ENCODE peak calls at places on chromosomes 6 and 20, in nine cellular contexts. F, N, A, C, D, J, B, X and Y are unnamed samples. For H3K27me3, the result is how much of the 10 kb centered on the place peaks cover.

GRCh38 chr20:52552181-52552872 is 360.7 kb upstream of the ZFP64 start:
- DNase-seq in F (no peak), N (no peak), A (no peak), C (no peak), D (no peak), J (no peak), B (no peak), X (no peak), Y (no peak)

GRCh38 chr6:40779399-40779798 is 192.2 kb upstream of the LRFN2 start:
- DNase-seq in F (no peak), N (no peak), A (no peak), C (no peak), D (no peak), J (no peak), B (no peak), X (peak), Y (no peak)

GRCh38 chr20:8524716-8525343 is 392.8 kb downstream of the PLCB1 start:
- DNase-seq in F (no peak), N (no peak), A (no peak), C (no peak), D (no peak), J (no peak), B (no peak), X (no peak), Y (no peak)

GRCh38 chr6:37659561-37659960 is 38.1 kb downstream of the MDGA1 start:
- DNase-seq in F (no peak), N (no peak), A (no peak), C (no peak), D (no peak), J (no peak), B (peak), X (no peak), Y (no peak)

GRCh38 chr6:34115396-34116314 is 30.2 kb downstream of the GRM4 start:
- DNase-seq in F (no peak), N (peak), A (no peak), C (peak), D (no peak), J (no peak), B (no peak), X (no peak), Y (peak)

GRCh38 chr20:52812231-52812847 is 159.8 kb upstream of the TSHZ2 start:
- DNase-seq in F (no peak), N (peak), A (no peak), C (no peak), D (no peak), J (no peak), B (no peak), X (peak), Y (no peak)

GRCh38 chr6:139940741-139941712 is 566.6 kb upstream of the CITED2 start:
- DNase-seq in F (no peak), N (no peak), A (no peak), C (no peak), D (no peak), J (no peak), B (no peak), X (no peak), Y (no peak)

GRCh38 chr6:82494367-82494766 is 130.8 kb downstream of the TPBG start:
- DNase-seq in F (no peak), N (no peak), A (no peak), C (no peak), D (no peak), J (no peak), B (no peak), X (peak), Y (no peak)

GRCh38 chr20:54368578-54368977 is 106.8 kb upstream of the DOK5 start:
- DNase-seq in F (no peak), N (no peak), A (no peak), C (no peak), D (no peak), J (no peak), B (no peak), X (no peak), Y (no peak)

GRCh38 chr6:152267967-152268845 is 369.0 kb downstream of the SYNE1 start:
- DNase-seq in F (no peak), N (no peak), A (no peak), C (no peak), D (no peak), J (peak), B (peak), X (peak), Y (no peak)

GRCh38 chr20:57274299-57274698 is 7.9 kb upstream of the BMP7 start:
- DNase-seq in F (no peak), N (no peak), A (no peak), C (no peak), D (no peak), J (no peak), B (no peak), X (peak), Y (no peak)

GRCh38 chr6:125549202-125549884 is 200.1 kb upstream of the HEY2 start:
- DNase-seq in F (no peak), N (no peak), A (no peak), C (no peak), D (no peak), J (no peak), B (no peak), X (no peak), Y (no peak)

GRCh38 chr20:62812907-62813200 is 4.0 kb upstream of the COL9A3 start:
- DNase-seq in F (no peak), N (no peak), A (no peak), C (no peak), D (no peak), J (no peak), B (no peak), X (no peak), Y (no peak)

GRCh38 chr6:44107017-44107416 is 20.2 kb downstream of the MRPL14 start:
- DNase-seq in F (no peak), N (no peak), A (no peak), C (no peak), D (no peak), J (no peak), B (no peak), X (no peak), Y (no peak)

GRCh38 chr6:160992323-160993314 is 1.1 kb downstream of the MAP3K4 start:
- DNase-seq in F (no peak), N (peak), A (peak), C (no peak), D (no peak), J (peak), B (peak), X (peak), Y (peak)

GRCh38 chr20:40251284-40251932 is 437.6 kb downstream of the MAFB start:
- DNase-seq in F (no peak), N (peak), A (peak), C (no peak), D (no peak), J (no peak), B (peak), X (peak), Y (no peak)

GRCh38 chr20:52019313-52019712 is 172.3 kb downstream of the ZFP64 start:
- DNase-seq in F (no peak), N (no peak), A (no peak), C (no peak), D (no peak), J (no peak), B (no peak), X (no peak), Y (no peak)

GRCh38 chr6:118680452-118681095 is 29.2 kb upstream of the CEP85L start:
- DNase-seq in F (no peak), N (peak), A (no peak), C (no peak), D (no peak), J (no peak), B (no peak), X (no peak), Y (no peak)

GRCh38 chr20:51641866-51642265 is 99.3 kb upstream of the NFATC2 start:
- DNase-seq in F (no peak), N (no peak), A (no peak), C (no peak), D (no peak), J (no peak), B (no peak), X (no peak), Y (no peak)

GRCh38 chr20:53238121-53238660 is 266.0 kb downstream of the TSHZ2 start:
- DNase-seq in F (no peak), N (no peak), A (no peak), C (no peak), D (no peak), J (no peak), B (no peak), X (no peak), Y (no peak)

GRCh38 chr6:20367716-20368485 is 33.8 kb upstream of the E2F3 start:
- DNase-seq in F (no peak), N (no peak), A (no peak), C (no peak), D (no peak), J (no peak), B (no peak), X (no peak), Y (no peak)

GRCh38 chr6:159654483-159655098 is 38.5 kb downstream of the SOD2 start:
- DNase-seq in F (no peak), N (no peak), A (no peak), C (no peak), D (no peak), J (no peak), B (peak), X (peak), Y (no peak)

GRCh38 chr6:29887819-29888581 is 54.3 kb upstream of the HLA-A start:
- DNase-seq in F (peak), N (peak), A (peak), C (peak), D (peak), J (peak), B (no peak), X (peak), Y (peak)

GRCh38 chr6:162618463-162619002 is 109.0 kb downstream of the PRKN start:
- DNase-seq in F (no peak), N (no peak), A (no peak), C (no peak), D (no peak), J (no peak), B (no peak), X (no peak), Y (no peak)

GRCh38 chr6:26033132-26033941 is 53.9 kb upstream of the HFE start:
- DNase-seq in F (peak), N (peak), A (peak), C (peak), D (peak), J (peak), B (peak), X (peak), Y (peak)

GRCh38 chr6:26020983-26021349 is 58.4 kb downstream of the TRIM38 start:
- DNase-seq in F (peak), N (no peak), A (peak), C (peak), D (peak), J (peak), B (no peak), X (no peak), Y (peak)

GRCh38 chr6:158603261-158604047 is 41.1 kb downstream of the DYNLT1 start:
- DNase-seq in F (no peak), N (no peak), A (no peak), C (no peak), D (no peak), J (no peak), B (no peak), X (no peak), Y (no peak)

GRCh38 chr6:161644521-161644920 is 370.7 kb upstream of the AGPAT4 start:
- DNase-seq in F (no peak), N (peak), A (no peak), C (no peak), D (no peak), J (no peak), B (no peak), X (no peak), Y (no peak)

GRCh38 chr6:56475736-56476457 is 166.8 kb downstream of the DST start:
- DNase-seq in F (peak), N (peak), A (peak), C (no peak), D (no peak), J (peak), B (peak), X (no peak), Y (peak)

GRCh38 chr20:37543828-37544227 is 16.2 kb upstream of the BLCAP start:
- DNase-seq in F (no peak), N (no peak), A (no peak), C (no peak), D (no peak), J (no peak), B (peak), X (no peak), Y (no peak)

GRCh38 chr6:34865107-34865506 is 22.7 kb downstream of the TAF11 start:
- DNase-seq in F (no peak), N (no peak), A (no peak), C (no peak), D (no peak), J (no peak), B (no peak), X (no peak), Y (no peak)

GRCh38 chr6:116268589-116269293 is 11.0 kb downstream of the TSPYL1 start:
- DNase-seq in F (no peak), N (no peak), A (no peak), C (no peak), D (no peak), J (no peak), B (peak), X (no peak), Y (no peak)

GRCh38 chr6:139744891-139745290 is 370.4 kb upstream of the CITED2 start:
- DNase-seq in F (no peak), N (no peak), A (no peak), C (no peak), D (no peak), J (no peak), B (no peak), X (peak), Y (no peak)

GRCh38 chr6:22880686-22881433 is 311.5 kb downstream of the HDGFL1 start:
- DNase-seq in F (no peak), N (no peak), A (no peak), C (no peak), D (no peak), J (no peak), B (peak), X (peak), Y (no peak)

GRCh38 chr20:34829191-34829590 is 3.7 kb upstream of the NCOA6 start:
- DNase-seq in F (no peak), N (no peak), A (no peak), C (no peak), D (no peak), J (no peak), B (no peak), X (no peak), Y (no peak)
- TF ChIP-seq CTCF in F (no peak), N (no peak), A (no peak), C (no peak), D (no peak), J (no peak), B (no peak), X (no peak), Y (no peak)

DNA sequence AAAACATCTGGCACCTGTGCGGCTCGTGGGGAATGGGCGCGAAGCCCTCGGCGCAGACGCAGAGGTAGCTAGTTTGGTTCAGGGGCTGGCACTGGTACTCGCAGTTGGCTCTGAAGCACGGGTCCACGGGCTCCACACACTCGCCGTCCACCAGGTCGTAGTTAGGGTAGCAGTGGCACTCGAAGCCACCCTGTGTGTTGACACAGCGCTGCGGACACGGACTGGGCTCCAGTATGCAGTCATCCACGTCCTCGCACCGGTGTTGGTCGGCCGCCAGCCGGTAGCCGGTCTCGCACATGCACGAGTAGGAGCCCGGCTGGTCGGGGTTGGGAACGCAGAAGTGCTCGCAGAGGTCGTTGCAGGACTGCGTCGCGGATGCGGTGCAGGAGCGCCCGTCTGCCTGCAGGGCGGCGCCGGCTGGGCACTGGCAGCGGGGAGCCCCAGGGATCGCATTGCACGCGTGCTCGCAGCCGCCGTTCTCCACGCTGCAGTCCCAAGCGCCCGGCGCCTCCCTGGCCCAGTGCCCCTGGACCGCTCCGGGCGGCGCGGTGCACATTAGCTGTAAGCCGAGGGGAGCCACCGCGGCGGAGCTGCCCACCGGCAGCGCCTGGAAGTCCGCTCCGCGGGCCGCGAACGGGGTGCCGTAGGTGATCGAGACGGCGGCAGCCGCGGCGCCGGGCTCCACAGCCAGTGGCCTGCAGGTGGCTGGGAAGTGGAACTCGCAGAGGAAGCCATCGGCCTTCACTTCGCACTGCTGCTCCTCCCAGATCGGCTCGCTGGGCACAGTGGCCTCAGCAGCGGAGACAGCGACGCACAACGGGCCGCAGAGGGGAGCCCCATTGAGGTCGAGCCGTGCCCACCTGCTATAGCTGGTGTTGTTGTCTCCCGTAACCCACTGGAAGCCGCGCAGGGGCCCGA is 930 bp downstream of the THBD start:
- DNase-seq in F (peak), N (peak), A (peak), C (peak), D (peak), J (peak), B (no peak), X (no peak), Y (peak)
- H3K27me3 ChIP-seq in F (under half), N (under half), A (half or more), C (under half), D (under half), J (under half), B (under half), X (under half), Y (under half)

DNA sequence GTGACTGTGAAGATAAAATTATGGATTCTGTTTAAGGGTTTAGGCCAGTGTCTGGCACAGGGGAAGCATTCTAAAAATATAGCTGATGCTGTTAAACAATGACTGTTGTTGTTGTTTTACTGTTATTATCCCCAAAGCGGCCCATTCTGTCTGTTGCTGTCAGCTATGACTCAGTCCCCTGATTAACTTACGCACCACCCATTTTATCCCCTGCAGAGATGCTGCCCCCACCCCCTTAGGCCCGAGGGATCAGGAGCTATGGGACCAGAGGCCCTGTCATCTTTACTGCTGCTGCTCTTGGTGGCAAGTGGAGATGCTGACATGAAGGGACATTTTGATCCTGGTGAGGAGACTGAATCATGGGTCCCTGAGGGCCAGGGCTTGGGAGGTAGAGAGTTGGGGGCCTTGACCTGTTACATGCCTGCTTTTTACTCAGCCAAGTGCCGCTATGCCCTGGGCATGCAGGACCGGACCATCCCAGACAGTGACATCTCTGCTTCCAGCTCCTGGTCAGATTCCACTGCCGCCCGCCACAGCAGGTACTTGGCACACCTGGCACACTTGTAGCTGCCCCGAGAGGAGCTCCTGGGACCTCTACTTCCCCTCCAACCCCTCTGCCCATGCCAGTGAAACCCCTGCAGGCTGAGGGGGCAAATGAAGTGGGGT is 4.3 kb downstream of the DDR1 start:
- DNase-seq in F (no peak), N (no peak), A (no peak), C (no peak), D (no peak), J (no peak), B (no peak), X (peak), Y (no peak)
- H3K27ac ChIP-seq in F (no peak), N (no peak), A (no peak), C (no peak), D (no peak), J (peak), B (no peak), X (peak), Y (no peak)

GRCh38 chr20:3003416-3003815 is 40.0 kb upstream of the GNRH2 start:
- DNase-seq in F (no peak), N (no peak), A (no peak), C (no peak), D (no peak), J (no peak), B (peak), X (no peak), Y (no peak)

GRCh38 chr20:2998728-2999127 is 44.7 kb upstream of the GNRH2 start:
- DNase-seq in F (no peak), N (no peak), A (no peak), C (no peak), D (no peak), J (no peak), B (no peak), X (no peak), Y (no peak)

GRCh38 chr20:2995796-2996195 is 47.6 kb upstream of the GNRH2 start:
- DNase-seq in F (no peak), N (no peak), A (no peak), C (no peak), D (no peak), J (no peak), B (no peak), X (no peak), Y (no peak)

GRCh38 chr20:3000852-3001523 is 42.4 kb upstream of the GNRH2 start:
- DNase-seq in F (no peak), N (no peak), A (no peak), C (no peak), D (no peak), J (no peak), B (no peak), X (peak), Y (no peak)
- TF ChIP-seq CTCF in F (peak), N (peak), A (no peak), C (no peak), D (no peak), J (peak), B (no peak), X (peak), Y (peak)

DNA sequence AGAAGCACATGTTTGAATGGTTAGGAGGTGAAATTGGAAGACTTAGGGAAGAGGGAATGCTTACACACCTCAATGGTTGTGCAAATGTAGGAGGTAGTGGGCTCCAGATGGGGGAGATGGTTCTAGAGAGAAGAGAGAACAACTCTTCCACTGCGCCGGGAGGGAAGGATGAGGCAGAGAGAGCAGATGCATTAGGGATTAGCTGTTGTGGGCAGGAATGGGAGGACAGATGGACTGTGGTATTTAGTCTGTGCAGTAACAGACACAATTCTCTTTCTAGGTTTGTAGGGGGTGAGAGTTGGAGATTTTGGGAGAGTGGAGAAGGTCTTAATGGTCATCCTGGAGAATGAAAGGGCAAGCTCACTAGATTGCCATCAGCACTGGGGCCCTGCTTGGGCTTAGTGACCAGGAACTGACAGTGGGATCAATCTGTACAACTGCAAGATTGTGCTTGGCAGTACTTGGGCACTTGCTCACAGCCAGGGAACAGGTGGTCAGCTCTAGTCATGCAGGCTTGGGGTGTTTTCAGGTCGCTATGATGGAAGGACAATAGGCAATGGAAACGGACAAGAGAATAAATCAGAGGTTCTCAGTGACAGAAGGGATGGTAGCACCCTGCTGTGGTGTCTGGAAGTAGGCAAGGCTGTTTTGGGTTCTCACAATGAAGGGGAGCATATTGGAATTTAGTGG is 182.0 kb upstream of the MYLIP start:
- DNase-seq in F (no peak), N (no peak), A (no peak), C (no peak), D (no peak), J (no peak), B (no peak), X (no peak), Y (no peak)
- H3K27me3 ChIP-seq in F (under half), N (under half), A (under half), C (under half), D (under half), J (under half), B (under half), X (under half), Y (under half)

GRCh38 chr6:13437597-13437996 is 49.8 kb downstream of the GFOD1 start:
- DNase-seq in F (no peak), N (no peak), A (no peak), C (no peak), D (no peak), J (no peak), B (peak), X (no peak), Y (no peak)
- H3K27ac ChIP-seq in F (no peak), N (no peak), A (no peak), C (no peak), D (no peak), J (no peak), B (no peak), X (no peak), Y (no peak)

GRCh38 chr6:65638047-65638831 is 68.8 kb downstream of the EYS start:
- DNase-seq in F (no peak), N (peak), A (peak), C (no peak), D (no peak), J (no peak), B (peak), X (no peak), Y (no peak)
- TF ChIP-seq CTCF in F (no peak), N (peak), A (peak), C (no peak), D (no peak), J (no peak), B (peak), X (no peak), Y (no peak)

GRCh38 chr6:69630767-69631166 is 166.0 kb downstream of the LMBRD1 start:
- DNase-seq in F (no peak), N (no peak), A (no peak), C (no peak), D (no peak), J (no peak), B (no peak), X (no peak), Y (no peak)
- H3K27me3 ChIP-seq in F (under half), N (under half), A (under half), C (under half), D (under half), J (under half), B (under half), X (under half), Y (under half)